ENCODE peak calls at places on chromosomes 6 and 20, in four cellular contexts. L is K562, S is GM12878, C is SK-N-SH. R is an unnamed sample.

GRCh38 chr6:163383912-163384311 is 30.6 kb upstream of the QKI start:
- DNase-seq in C (no peak), L (no peak), S (no peak), R (no peak)

GRCh38 chr20:62182469-62183425 is at the start of gene MTG2:
- DNase-seq in L (peak), S (peak), C (peak), R (peak)

GRCh38 chr6:158313989-158314388 is 1.7 kb downstream of the TULP4 start:
- DNase-seq in L (no peak), S (no peak), C (no peak), R (no peak)

GRCh38 chr6:43274916-43275597 is 23.0 kb upstream of the SLC22A7 start:
- DNase-seq in C (peak), S (no peak), L (peak), R (no peak)

GRCh38 chr6:26044140-26045045 is 42.8 kb upstream of the HFE start:
- DNase-seq in S (no peak), L (no peak), C (no peak), R (no peak)

GRCh38 chr20:29079769-29080690 is 2177.4 kb upstream of the DEFB115 start:
- DNase-seq in S (no peak), C (peak), L (peak), R (no peak)

GRCh38 chr6:100289285-100289684 is 175.4 kb downstream of the SIM1 start:
- DNase-seq in S (no peak), L (no peak), C (no peak), R (no peak)

GRCh38 chr6:40755046-40755681 is 168.0 kb upstream of the LRFN2 start:
- DNase-seq in L (no peak), C (peak), S (no peak), R (no peak)

GRCh38 chr6:98842489-98843180 is 8.3 kb downstream of the POU3F2 start:
- DNase-seq in L (no peak), C (no peak), S (no peak), R (peak)

GRCh38 chr6:2853766-2854393 is 12.2 kb upstream of the SERPINB1 start:
- DNase-seq in S (peak), L (peak), C (no peak), R (no peak)

GRCh38 chr6:81480139-81480538 is 272.3 kb downstream of the TENT5A start:
- DNase-seq in C (no peak), L (no peak), S (no peak), R (no peak)

GRCh38 chr6:5287205-5287965 is 26.1 kb downstream of the FARS2 start:
- DNase-seq in C (no peak), L (no peak), S (no peak), R (no peak)

GRCh38 chr6:1624848-1625341 is 15.2 kb downstream of the FOXC1 start:
- DNase-seq in C (no peak), S (no peak), L (no peak), R (no peak)

GRCh38 chr6:163996491-163996890 is 582.0 kb downstream of the QKI start:
- DNase-seq in C (no peak), S (no peak), L (no peak), R (no peak)

GRCh38 chr20:43446361-43446879 is 11.3 kb upstream of the SRSF6 start:
- DNase-seq in S (no peak), C (peak), L (no peak), R (no peak)

GRCh38 chr6:26199773-26200728 is 112.8 kb downstream of the HFE start:
- DNase-seq in C (no peak), L (no peak), S (no peak), R (no peak)

GRCh38 chr6:138289739-138290138 is 71.4 kb upstream of the PBOV1 start:
- DNase-seq in C (peak), S (no peak), L (no peak), R (peak)

GRCh38 chr6:33160728-33161323 is 31.4 kb downstream of the COL11A2 start:
- DNase-seq in C (peak), L (no peak), S (no peak), R (peak)

GRCh38 chr20:50217207-50217949 is 26.7 kb downstream of the CEBPB start:
- DNase-seq in L (no peak), S (no peak), C (no peak), R (no peak)

GRCh38 chr6:117138920-117139319 is 126.4 kb upstream of the VGLL2 start:
- DNase-seq in L (no peak), C (no peak), S (no peak), R (no peak)

GRCh38 chr6:38477680-38478260 is 162.0 kb downstream of the BTBD9 start:
- DNase-seq in S (no peak), C (no peak), L (no peak), R (no peak)

GRCh38 chr20:25576783-25577530 is 8.4 kb downstream of the NINL start:
- DNase-seq in C (no peak), S (no peak), L (no peak), R (no peak)

GRCh38 chr6:161009991-161010390 is 18.4 kb downstream of the MAP3K4 start:
- DNase-seq in S (no peak), L (no peak), C (no peak), R (no peak)

GRCh38 chr6:40348591-40348990 is 238.6 kb downstream of the LRFN2 start:
- DNase-seq in S (no peak), C (peak), L (no peak), R (no peak)

GRCh38 chr6:20173833-20174796 is 38.2 kb downstream of the MBOAT1 start:
- DNase-seq in S (no peak), L (no peak), C (no peak), R (no peak)

GRCh38 chr6:165091121-165091785 is 218.2 kb downstream of the C6orf118 start:
- DNase-seq in C (no peak), L (no peak), S (no peak), R (no peak)

GRCh38 chr20:11890331-11891080 is 27.2 kb upstream of the BTBD3 start:
- DNase-seq in C (peak), L (peak), S (peak), R (peak)

GRCh38 chr20:11891827-11892521 is 25.7 kb upstream of the BTBD3 start:
- DNase-seq in S (peak), C (peak), L (peak), R (peak)

GRCh38 chr20:11888648-11889047 is 29.0 kb upstream of the BTBD3 start:
- DNase-seq in C (no peak), L (no peak), S (no peak), R (no peak)

GRCh38 chr20:11894072-11894471 is 23.6 kb upstream of the BTBD3 start:
- DNase-seq in C (no peak), S (no peak), L (no peak), R (no peak)

DNA sequence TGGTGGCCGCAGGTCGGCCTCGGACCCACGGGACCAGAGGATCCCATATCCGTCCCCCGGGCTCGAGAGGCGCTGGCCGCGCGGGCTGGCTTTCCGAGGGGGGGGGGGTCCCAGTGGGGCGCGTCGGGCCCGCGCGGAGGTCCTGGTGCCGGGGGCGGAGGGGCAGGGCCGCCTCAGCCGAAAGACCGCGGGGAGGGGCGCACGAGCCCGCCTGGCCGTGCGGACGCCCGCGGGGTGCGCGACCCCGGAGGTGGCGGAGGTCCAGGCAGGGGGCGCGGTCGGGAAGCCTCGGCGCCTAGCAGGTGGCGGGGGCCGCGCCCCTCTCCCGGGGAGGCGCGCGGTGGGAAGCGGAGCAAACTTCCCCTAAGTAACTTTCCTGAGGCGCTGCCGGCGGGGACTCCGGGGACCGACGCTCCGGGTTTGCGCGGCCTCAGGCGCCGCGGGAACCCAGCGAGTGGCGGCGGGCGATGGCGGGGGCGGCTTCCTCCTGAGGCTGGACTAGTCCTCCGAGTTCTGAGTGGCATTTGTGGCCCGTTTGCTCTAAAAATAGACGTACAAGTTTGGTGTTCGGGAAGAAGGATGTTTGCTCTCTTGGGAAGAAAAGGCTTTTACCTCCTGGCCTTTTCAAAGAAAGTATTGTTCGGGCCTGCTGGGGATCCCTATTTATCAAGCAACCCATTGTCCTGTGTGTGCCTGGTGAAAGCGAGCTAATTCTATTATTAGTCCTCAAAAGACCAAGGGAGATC is 26.4 kb upstream of the BTBD3 start:
- DNase-seq in C (peak), L (peak), S (no peak), R (peak)
- TF ChIP-seq USF1 in C (no peak), L (no peak), S (no peak), R (no peak)

DNA sequence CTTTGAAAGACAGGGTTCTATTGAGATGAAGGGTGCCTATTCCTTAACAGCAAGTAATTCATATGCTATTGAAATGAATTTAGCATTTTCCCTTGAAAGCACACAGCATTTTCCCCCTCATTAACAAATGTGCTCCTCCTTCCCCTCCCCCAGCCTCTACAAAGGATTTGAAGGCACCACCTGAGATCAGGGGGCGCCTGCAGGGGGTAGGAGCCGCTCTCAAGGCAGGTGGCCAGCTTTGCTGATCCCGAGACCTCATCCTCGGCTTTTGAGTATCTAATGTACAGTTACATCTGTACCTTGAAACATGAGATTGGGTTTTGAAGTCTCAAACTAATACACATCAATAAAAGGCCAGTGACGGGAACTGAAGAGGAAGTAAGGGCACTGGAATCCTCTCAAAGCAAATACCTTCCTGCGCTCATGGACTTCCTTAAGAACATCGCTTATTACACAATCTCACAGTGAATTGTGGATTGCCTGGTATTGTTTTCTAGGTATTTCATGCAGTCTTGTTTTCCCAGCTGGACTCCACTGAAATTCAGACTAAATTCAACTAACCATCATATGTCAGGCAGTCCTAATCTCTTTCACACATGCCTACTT is 65.1 kb upstream of the UNC93A start:
- DNase-seq in L (no peak), S (no peak), C (no peak), R (no peak)
- TF ChIP-seq USF1 in L (no peak), S (no peak), C (no peak), R (no peak)

GRCh38 chr20:23367770-23368169 is 5.8 kb downstream of the GZF1 start:
- DNase-seq in L (no peak), S (no peak), C (no peak), R (no peak)
- TF ChIP-seq USF1 in L (no peak), S (no peak), C (no peak), R (no peak)

DNA sequence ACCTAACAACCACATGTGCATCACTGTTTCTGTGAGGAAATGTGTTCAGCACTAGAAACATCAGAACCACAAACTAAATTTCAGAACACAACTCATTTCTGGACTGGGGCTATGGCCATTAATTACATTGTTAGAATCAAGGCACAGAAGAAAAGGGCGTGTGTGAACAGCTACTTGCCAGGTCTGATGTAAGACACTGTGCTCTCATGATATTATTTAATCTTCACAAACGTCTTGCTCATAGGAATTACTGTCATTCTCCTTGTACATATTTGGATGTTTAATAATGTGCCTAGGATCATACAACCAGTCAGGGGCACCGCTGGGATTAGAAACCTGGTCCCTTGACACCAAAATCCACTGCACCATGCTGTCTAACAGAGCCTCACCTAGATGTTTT is 14.8 kb downstream of the ADGRF1 start:
- DNase-seq in C (no peak), L (no peak), S (no peak), R (no peak)
- TF ChIP-seq USF1 in C (no peak), L (no peak), S (no peak), R (no peak)

DNA sequence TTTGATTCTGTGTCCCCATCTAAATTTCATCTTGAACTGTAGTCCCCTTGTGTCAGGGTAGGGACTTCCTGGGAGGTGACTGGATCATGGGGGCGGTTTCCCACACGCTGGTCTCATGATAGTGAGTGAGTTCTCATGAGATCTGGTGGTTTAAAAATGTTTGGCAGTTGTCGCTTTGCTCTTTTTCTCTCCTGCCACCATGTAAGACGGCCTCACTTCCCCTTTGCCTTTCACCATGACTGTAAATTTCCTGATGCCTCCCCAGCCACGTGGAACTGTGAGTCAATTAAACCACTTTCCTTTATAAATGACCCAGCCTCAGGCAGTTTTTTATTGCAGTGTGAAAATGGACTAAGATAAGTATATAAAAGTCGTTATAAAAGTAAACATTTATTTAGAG is 80.5 kb upstream of the SGK1 start:
- DNase-seq in L (no peak), S (peak), C (no peak), R (no peak)
- TF ChIP-seq USF1 in L (no peak), S (no peak), C (no peak), R (no peak)

GRCh38 chr6:16723833-16724232 is 37.4 kb downstream of the ATXN1 start:
- DNase-seq in S (no peak), L (no peak), C (no peak), R (no peak)
- TF ChIP-seq USF1 in S (no peak), L (no peak), C (no peak), R (no peak)

GRCh38 chr6:11194399-11195274 is 37.8 kb downstream of the NEDD9 start:
- DNase-seq in C (no peak), S (no peak), L (no peak), R (no peak)

GRCh38 chr6:11198663-11199603 is 33.5 kb downstream of the NEDD9 start:
- DNase-seq in L (no peak), S (no peak), C (no peak), R (no peak)

GRCh38 chr6:11197175-11197535 is 35.3 kb downstream of the NEDD9 start:
- DNase-seq in S (no peak), C (no peak), L (no peak), R (no peak)

GRCh38 chr6:11197846-11198245 is 34.6 kb downstream of the NEDD9 start:
- DNase-seq in L (no peak), C (no peak), S (no peak), R (no peak)

DNA sequence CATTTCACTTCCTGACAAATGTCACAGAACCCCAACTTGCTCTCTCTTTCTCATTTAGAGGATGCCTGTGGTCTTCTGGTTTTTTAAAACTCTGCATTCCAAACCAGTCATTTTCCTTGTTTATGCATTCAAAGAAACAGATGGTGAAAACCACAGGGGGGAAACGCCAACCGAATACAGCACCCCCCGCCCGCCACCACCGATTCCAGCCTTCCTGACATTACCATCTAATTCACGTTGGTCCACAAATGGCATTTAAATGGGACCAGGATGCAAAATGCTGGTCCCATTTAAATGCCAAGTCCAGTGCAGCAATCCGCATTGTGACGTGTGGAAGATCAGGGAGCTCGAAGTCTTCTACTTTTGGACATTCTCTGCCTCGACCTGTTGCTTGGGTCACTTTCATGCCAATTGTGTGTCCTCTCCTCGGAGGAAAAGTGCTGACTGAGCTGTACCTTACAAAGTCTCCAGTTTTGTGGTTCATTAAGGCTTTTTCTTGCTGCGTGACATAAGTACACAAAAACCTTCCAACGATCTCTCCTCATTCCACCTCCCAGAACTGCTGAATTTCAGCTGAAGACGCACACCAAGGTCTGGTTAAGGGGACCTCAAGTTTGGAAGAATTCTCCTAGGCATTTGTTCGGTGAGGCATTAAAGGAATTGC is 35.8 kb downstream of the NEDD9 start:
- DNase-seq in L (no peak), C (no peak), S (no peak), R (no peak)
- TF ChIP-seq USF1 in L (no peak), C (no peak), S (no peak), R (no peak)

GRCh38 chr20:6671829-6672228 is 95.7 kb upstream of the BMP2 start:
- DNase-seq in C (no peak), S (no peak), L (no peak), R (no peak)

GRCh38 chr20:6678101-6678500 is 89.4 kb upstream of the BMP2 start:
- DNase-seq in L (no peak), S (no peak), C (no peak), R (no peak)

GRCh38 chr20:6674831-6675230 is 92.7 kb upstream of the BMP2 start:
- DNase-seq in C (no peak), L (no peak), S (no peak), R (no peak)

GRCh38 chr20:6668546-6668945 is 98.9 kb upstream of the BMP2 start:
- DNase-seq in S (no peak), L (no peak), C (no peak), R (no peak)

GRCh38 chr20:6673071-6673470 is 94.4 kb upstream of the BMP2 start:
- DNase-seq in L (no peak), C (no peak), S (no peak), R (no peak)
- TF ChIP-seq USF1 in L (no peak), C (no peak), S (no peak), R (no peak)

GRCh38 chr6:106889692-106890091 is 84.8 kb downstream of the CD24 start:
- DNase-seq in S (no peak), L (no peak), C (no peak), R (no peak)

GRCh38 chr6:106886444-106886843 is 88.1 kb downstream of the CD24 start:
- DNase-seq in S (no peak), C (no peak), L (no peak), R (no peak)

GRCh38 chr6:106885659-106886058 is 88.9 kb downstream of the CD24 start:
- DNase-seq in S (no peak), C (no peak), L (no peak), R (no peak)

GRCh38 chr6:106884576-106884975 is 90.0 kb downstream of the CD24 start:
- DNase-seq in L (no peak), S (no peak), C (no peak), R (no peak)

DNA sequence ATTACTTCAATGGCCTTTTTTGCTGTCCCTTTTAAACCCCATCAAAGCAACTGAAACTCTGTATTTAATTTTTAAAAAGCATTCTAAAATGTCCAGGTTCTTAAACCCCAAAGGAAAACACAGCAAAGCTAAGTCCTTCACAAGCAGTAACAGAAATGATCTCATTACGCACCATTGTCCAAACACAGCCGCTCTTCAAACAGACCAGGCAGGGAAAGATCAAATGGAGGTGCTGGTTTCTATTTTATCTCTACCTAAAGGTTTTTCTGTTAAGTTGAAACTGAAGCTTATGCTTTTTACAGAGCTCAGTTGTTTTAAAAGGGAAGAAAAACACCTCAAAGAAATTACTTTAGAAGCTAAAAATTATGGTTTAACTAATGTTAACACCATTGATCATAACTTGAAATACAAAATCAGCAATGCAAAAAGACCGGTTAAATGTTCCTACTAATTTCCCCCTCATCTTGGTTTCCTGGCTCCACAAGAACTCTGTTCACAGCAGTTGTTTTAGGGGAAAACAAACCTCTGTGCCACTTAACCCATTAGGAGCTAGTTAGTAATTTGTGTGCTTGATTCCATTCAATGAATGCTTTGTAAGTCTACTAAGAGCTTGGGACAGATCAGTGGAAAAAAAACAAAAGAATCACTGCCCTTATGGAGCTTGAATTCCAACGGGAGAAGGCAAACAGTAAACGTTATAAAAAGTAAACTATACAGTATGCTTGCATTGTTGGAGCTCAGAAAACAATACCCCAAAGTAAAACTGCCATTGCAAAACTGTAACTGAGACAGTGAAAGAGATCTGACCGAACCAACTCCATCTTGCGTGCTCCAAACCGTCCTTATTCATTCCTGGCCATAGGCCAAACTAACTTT is 87.4 kb downstream of the CD24 start:
- DNase-seq in L (no peak), C (no peak), S (no peak), R (no peak)
- TF ChIP-seq USF1 in L (no peak), C (no peak), S (no peak), R (no peak)

GRCh38 chr6:167907837-167908681 is 81.3 kb downstream of the AFDN start:
- DNase-seq in L (peak), C (peak), S (no peak), R (no peak)
- TF ChIP-seq USF1 in L (no peak), C (no peak), S (no peak), R (no peak)